ENCODE peak calls at places on chromosome 3, in four cellular contexts. I, L, N and Z are unnamed samples.

GRCh38 chr3:124920718-124921117 is 13.8 kb downstream of the MUC13 start:
- DNase-seq in I (no peak), L (no peak), N (no peak), Z (no peak)

GRCh38 chr3:134013280-134013679 is 16.4 kb downstream of the SLCO2A1 start:
- DNase-seq in I (no peak), L (no peak), N (peak), Z (no peak)

GRCh38 chr3:49534581-49535495 is 19.4 kb upstream of the BSN start:
- DNase-seq in I (no peak), L (no peak), N (no peak), Z (no peak)

GRCh38 chr3:185332026-185332735 is 30.8 kb upstream of the MAP3K13 start:
- DNase-seq in I (no peak), L (peak), N (no peak), Z (peak)

GRCh38 chr3:115792206-115792955 is 169.1 kb downstream of the GAP43 start:
- DNase-seq in I (no peak), L (peak), N (no peak), Z (no peak)

GRCh38 chr3:20310629-20311028 is 124.6 kb upstream of the SGO1 start:
- DNase-seq in I (peak), L (peak), N (no peak), Z (peak)

GRCh38 chr3:166177130-166177529 is 339.9 kb upstream of the BCHE start:
- DNase-seq in I (no peak), L (no peak), N (no peak), Z (no peak)

GRCh38 chr3:14921811-14922705 is 25.3 kb upstream of the NR2C2 start:
- DNase-seq in I (no peak), L (no peak), N (no peak), Z (no peak)

GRCh38 chr3:80230954-80231353 is 463.2 kb upstream of the ROBO1 start:
- DNase-seq in I (no peak), L (no peak), N (no peak), Z (no peak)

GRCh38 chr3:117836296-117836695 is 1126.7 kb downstream of the TUSC7 start:
- DNase-seq in I (no peak), L (no peak), N (no peak), Z (no peak)

GRCh38 chr3:179236676-179237301 is 14.1 kb downstream of the KCNMB3 start:
- DNase-seq in I (no peak), L (no peak), N (no peak), Z (no peak)

GRCh38 chr3:132980102-132980501 is 58.1 kb upstream of the TMEM108 start:
- DNase-seq in I (no peak), L (no peak), N (no peak), Z (no peak)

GRCh38 chr3:160810360-160810759 is 54.3 kb downstream of the PPM1L start:
- DNase-seq in I (peak), L (peak), N (no peak), Z (peak)

GRCh38 chr3:72259755-72260589 is 475.0 kb upstream of the PROK2 start:
- DNase-seq in I (no peak), L (peak), N (no peak), Z (no peak)

GRCh38 chr3:171281256-171281655 is 178.9 kb downstream of the TNIK start:
- DNase-seq in I (no peak), L (no peak), N (no peak), Z (no peak)

GRCh38 chr3:127831723-127832172 is 9.4 kb upstream of the MGLL start:
- DNase-seq in I (peak), L (peak), N (no peak), Z (peak)

GRCh38 chr3:4138150-4138783 is 164.9 kb upstream of the SETMAR start:
- DNase-seq in I (no peak), L (no peak), N (no peak), Z (no peak)

GRCh38 chr3:145739926-145740325 is 421.1 kb downstream of the PLOD2 start:
- DNase-seq in I (no peak), L (peak), N (no peak), Z (peak)

GRCh38 chr3:184234224-184234623 is 4.8 kb downstream of the VWA5B2 start:
- DNase-seq in I (peak), L (peak), N (no peak), Z (peak)

GRCh38 chr3:31534036-31534435 is 1.3 kb downstream of the STT3B start:
- DNase-seq in I (no peak), L (no peak), N (no peak), Z (peak)

GRCh38 chr3:151873433-151873832 is at the start of gene SUCNR1:
- DNase-seq in I (no peak), L (no peak), N (no peak), Z (no peak)

GRCh38 chr3:156132313-156132712 is 11.9 kb downstream of the KCNAB1 start:
- DNase-seq in I (no peak), L (no peak), N (no peak), Z (no peak)

GRCh38 chr3:174498638-174499037 is 360.5 kb upstream of the NAALADL2 start:
- DNase-seq in I (no peak), L (peak), N (no peak), Z (peak)

GRCh38 chr3:173275740-173276139 is 121.8 kb upstream of the NLGN1 start:
- DNase-seq in I (no peak), L (no peak), N (no peak), Z (no peak)
- TF ChIP-seq CTCF in I (no peak), L (no peak), N (no peak), Z (no peak)

GRCh38 chr3:186361612-186362408 is at the start of gene DGKG:
- DNase-seq in I (peak), L (no peak), N (peak), Z (no peak)

GRCh38 chr3:186360779-186361178 is 1.3 kb downstream of the DGKG start:
- DNase-seq in I (no peak), L (no peak), N (peak), Z (no peak)

GRCh38 chr3:186362988-186363387 is 954 bp upstream of the DGKG start:
- DNase-seq in I (no peak), L (no peak), N (no peak), Z (no peak)

GRCh38 chr3:186361246-186361611 is 805 bp downstream of the DGKG start:
- DNase-seq in I (no peak), L (no peak), N (no peak), Z (no peak)

DNA sequence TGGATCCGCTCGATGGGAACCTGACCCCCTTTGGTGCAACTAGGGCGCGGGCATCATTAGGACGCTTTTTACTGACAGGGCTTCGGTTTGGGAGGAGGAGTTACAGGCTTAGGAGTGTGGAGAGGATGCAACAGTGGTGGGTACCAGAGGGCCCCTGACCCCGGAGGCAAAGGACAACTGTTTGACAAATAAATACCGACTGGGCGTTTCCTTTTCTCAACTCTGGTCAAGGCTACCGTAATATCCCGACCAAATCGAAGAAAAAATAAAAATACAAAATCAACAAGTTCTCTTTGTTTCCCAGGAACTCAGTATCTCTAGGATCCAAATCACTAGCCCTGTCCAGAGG is 349 bp upstream of the DGKG start:
- DNase-seq in I (no peak), L (no peak), N (no peak), Z (no peak)
- H3K4me3 ChIP-seq in I (peak), L (peak), N (peak), Z (no peak)

DNA sequence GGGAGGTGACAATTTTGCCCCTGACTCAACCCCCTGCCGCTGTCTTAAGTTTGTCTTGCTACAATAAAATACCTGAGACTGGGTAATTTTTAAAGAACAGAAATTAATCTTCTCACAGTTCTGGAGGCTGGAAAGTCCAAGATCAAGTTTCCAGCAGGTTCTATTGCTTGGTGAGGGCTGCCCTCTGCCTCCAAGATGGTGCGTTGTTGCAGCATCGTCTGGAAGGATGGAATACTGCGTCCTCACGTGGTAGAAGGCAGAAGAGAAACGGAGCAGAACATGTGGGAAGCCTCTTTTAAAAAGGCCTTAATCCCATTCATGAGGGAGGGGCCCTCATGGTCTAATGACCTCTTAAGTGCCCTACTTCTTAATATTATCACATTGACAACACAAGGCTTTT is 87.3 kb upstream of the SNTN start:
- DNase-seq in I (no peak), L (no peak), N (no peak), Z (no peak)
- TF ChIP-seq CTCF in I (no peak), L (no peak), N (no peak), Z (no peak)

GRCh38 chr3:9553021-9553948 is at the start of gene LHFPL4:
- DNase-seq in I (no peak), L (no peak), N (no peak), Z (no peak)
- H3K4me3 ChIP-seq in I (no peak), L (no peak), N (no peak), Z (no peak)